ENCODE peak calls at places on chromosomes 2 and 18, in four cellular contexts. X is AG04450, U is mucosa of descending colon, I is fibroblast of mammary gland. G is an unnamed sample.

GRCh38 chr2:121346886-121347285 is 61.9 kb upstream of the TFCP2L1 start:
- DNase-seq in I (no peak), U (no peak), X (no peak), G (no peak)

GRCh38 chr2:237045449-237045848 is 40.2 kb upstream of the COPS8 start:
- DNase-seq in U (no peak), X (no peak), I (peak), G (no peak)

GRCh38 chr2:239743206-239743605 is 281.9 kb downstream of the NDUFA10 start:
- DNase-seq in X (no peak), I (no peak), U (no peak), G (no peak)

GRCh38 chr2:159168707-159169106 is 117.8 kb downstream of the WDSUB1 start:
- DNase-seq in X (no peak), I (peak), U (no peak), G (no peak)

GRCh38 chr2:72138921-72139381 is 8.7 kb downstream of the CYP26B1 start:
- DNase-seq in I (no peak), X (no peak), U (no peak), G (peak)

GRCh38 chr2:190882831-190883582 is 2.4 kb downstream of the GLS start:
- DNase-seq in I (no peak), U (no peak), X (no peak), G (no peak)

GRCh38 chr18:43396266-43396665 is 119.0 kb upstream of the SYT4 start:
- DNase-seq in X (no peak), U (no peak), I (peak), G (no peak)

GRCh38 chr2:96951125-96951654 is 35.2 kb downstream of the FAM178B start:
- DNase-seq in U (peak), I (peak), X (no peak), G (peak)

GRCh38 chr2:233811732-233812131 is 33.6 kb downstream of the MROH2A start:
- DNase-seq in X (no peak), U (no peak), I (no peak), G (no peak)

DNA sequence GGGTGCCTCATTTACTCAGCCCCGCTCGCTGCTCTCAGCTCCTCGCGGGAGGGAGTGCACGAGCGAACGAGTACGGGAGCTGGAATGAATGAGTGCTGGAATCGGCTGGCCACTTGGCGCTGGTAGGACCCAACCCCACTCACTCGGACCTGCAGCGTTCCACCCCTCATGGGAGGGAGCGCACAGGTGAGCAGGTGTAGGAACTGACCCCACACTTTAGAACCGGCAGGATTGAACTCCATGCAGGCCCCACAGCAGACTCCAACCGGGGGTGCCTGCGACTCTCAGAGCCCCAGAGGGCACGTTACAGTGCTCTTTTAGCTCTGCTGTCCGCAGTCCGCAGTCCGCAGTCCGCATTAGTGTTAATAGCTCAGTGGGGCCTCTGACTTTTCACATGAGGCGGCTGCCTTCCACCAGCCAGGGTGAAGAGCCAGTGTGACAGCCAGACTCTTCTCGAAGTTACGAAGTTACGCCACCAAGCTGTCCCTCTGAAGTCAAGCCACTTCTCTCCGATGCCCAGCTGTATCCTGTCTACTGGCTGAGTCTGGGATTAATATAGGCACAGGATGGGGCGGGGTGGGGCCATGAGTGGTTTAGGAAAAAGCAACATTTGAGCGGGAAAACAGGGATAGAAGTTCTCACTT is 102.7 kb upstream of the ARHGAP15 start:
- DNase-seq in X (no peak), U (no peak), I (peak), G (no peak)
- H3K4me3 ChIP-seq in X (no peak), U (no peak), I (no peak), G (no peak)

DNA sequence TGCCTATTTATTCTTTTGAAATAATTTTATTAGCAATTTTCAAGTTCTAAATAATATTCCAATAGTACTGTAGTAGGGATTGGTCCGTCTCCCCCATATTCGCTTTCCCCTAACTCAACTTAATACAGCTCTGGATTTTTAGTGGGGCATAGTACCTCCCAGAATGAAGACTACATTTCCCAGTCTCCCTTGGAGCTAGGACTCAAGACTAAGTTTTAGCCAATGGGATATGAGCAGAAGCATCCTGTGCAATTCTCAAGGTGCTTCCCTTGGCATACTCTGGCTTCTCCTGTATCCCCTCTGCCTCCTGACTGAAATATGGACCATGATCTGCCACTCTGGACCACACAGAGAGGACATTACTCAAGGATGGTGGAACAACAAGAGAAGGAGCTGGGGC is 24.1 kb downstream of the ST3GAL5 start:
- DNase-seq in U (no peak), I (no peak), X (no peak), G (no peak)
- TF ChIP-seq CTCF in U (no peak), I (no peak), X (no peak), G (no peak)

GRCh38 chr2:86035371-86035882 is 70.3 kb downstream of the POLR1A start:
- DNase-seq in I (no peak), U (no peak), X (no peak), G (no peak)
- H3K4me3 ChIP-seq in I (no peak), U (no peak), X (no peak), G (no peak)

DNA sequence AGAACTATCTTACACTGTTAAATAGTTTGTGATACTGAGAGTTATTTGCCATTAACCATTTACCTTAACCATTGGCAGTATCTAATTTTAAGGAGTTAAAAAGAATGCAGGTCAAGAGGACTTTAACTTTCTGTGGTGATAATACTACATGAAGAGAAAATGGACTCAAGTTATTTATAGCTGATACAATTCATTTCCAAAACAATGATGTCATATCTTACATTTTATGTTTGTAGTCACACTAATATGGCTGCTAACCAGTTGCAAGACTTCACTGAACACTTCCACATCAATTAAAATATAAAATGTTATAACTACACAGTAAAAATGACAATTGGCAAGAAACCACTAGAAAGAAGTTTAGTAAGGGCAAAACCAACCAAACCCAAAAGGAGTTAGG is 77.7 kb downstream of the CDH2 start:
- DNase-seq in I (no peak), X (no peak), U (no peak), G (no peak)
- TF ChIP-seq CTCF in I (no peak), X (no peak), U (no peak), G (no peak)